ENCODE peak calls at places on chromosomes 11 and 22, in five cellular contexts. E is upper lobe of right lung, V is vagina, D is tibial nerve, M is hepatocyte. W is an unnamed sample. For H3K4me1, the result is how much of the 10 kb centered on the place peaks cover.

GRCh38 chr11:105577645-105578044 is 32.2 kb upstream of the GRIA4 start:
- DNase-seq in M (no peak), V (no peak), E (no peak), D (no peak), W (no peak)

GRCh38 chr22:35642305-35642741 is 5.9 kb upstream of the APOL6 start:
- DNase-seq in E (no peak), V (peak), M (peak), D (no peak), W (no peak)

GRCh38 chr22:24592144-24592845 is 578 bp downstream of the LRRC75B start:
- DNase-seq in E (no peak), V (no peak), M (no peak), D (no peak), W (no peak)

GRCh38 chr11:78417175-78417887 is at the start of gene GAB2:
- DNase-seq in V (no peak), D (no peak), E (no peak), M (peak), W (no peak)

GRCh38 chr11:87432006-87432405 is 394.3 kb downstream of the TMEM135 start:
- DNase-seq in V (no peak), M (no peak), D (no peak), E (no peak), W (no peak)

GRCh38 chr11:35112846-35113105 is 26.2 kb upstream of the CD44 start:
- DNase-seq in D (no peak), M (no peak), E (no peak), V (no peak), W (no peak)

GRCh38 chr11:107799245-107799859 is 59.2 kb downstream of the SLC35F2 start:
- DNase-seq in D (peak), E (peak), V (no peak), M (peak), W (peak)

GRCh38 chr11:75668508-75669297 is at the start of gene MAP6:
- DNase-seq in E (no peak), V (no peak), D (no peak), M (peak), W (no peak)

GRCh38 chr11:123060265-123061000 is 1.5 kb downstream of the HSPA8 start:
- DNase-seq in E (no peak), V (no peak), D (no peak), M (no peak), W (peak)

GRCh38 chr11:123055132-123055924 is 6.6 kb downstream of the HSPA8 start:
- DNase-seq in V (no peak), E (no peak), D (no peak), M (no peak), W (peak)

GRCh38 chr11:123054301-123055065 is 7.5 kb downstream of the HSPA8 start:
- DNase-seq in E (no peak), M (peak), D (no peak), V (no peak), W (no peak)

GRCh38 chr11:123056835-123057491 is 5.0 kb downstream of the HSPA8 start:
- DNase-seq in V (no peak), M (no peak), E (no peak), D (no peak), W (no peak)

GRCh38 chr11:123057604-123058305 is 4.2 kb downstream of the HSPA8 start:
- DNase-seq in D (no peak), M (no peak), E (no peak), V (no peak), W (no peak)
- H3K4me3 ChIP-seq in D (no peak), M (no peak), E (peak), V (no peak), W (no peak)

DNA sequence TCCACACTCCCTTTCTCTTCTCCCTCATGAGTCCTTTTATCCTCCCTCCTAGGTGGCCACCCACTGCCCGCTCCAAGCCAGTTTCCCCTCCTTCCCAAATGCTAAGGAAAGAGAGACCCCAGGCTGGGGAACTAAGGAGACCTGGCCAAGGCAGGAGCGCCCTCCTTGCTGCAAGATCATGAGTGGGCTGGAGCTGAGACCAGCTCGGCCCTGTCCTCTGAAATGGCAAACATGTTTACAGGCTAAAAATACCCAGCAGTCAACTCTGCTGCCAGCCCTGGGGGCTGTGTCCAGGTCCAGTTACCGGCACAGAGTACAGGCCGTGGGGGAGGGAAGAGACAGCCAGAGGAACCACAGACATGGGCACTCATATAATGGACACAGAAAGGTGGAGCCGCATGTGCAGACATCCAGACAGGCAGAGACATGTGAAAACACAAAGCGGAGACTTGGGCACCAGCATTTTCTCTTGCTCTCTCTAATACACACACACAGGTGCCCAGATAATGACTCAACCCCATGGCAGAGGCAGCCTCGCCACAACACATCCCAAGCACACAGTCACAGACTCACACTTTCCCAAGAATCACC is 1.2 kb upstream of the AHNAK start:
- DNase-seq in M (peak), V (no peak), E (no peak), D (no peak), W (no peak)
- H3K4me1 ChIP-seq in M (half or more), V (half or more), E (half or more), D (under half), W (under half)

DNA sequence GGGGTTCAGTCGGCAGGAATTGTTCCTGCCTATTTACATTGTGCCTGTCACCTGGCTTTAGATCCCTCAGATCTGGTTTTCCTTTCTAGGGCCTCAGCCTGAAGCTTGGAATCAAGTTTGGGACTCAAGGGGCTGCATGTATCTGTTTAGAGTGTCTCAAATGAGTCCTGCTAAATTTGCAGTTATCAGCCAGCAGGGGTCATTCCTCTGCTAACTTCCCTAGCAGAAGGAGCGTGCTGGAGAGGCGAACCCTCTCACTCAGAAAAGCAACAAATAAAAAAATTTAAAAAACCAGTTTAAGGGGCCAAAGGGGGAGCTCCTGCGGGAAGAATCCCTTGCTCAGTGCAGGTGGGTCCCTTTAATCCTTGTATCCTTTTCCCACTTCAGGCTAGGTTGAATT is 1220.2 kb downstream of the JRKL start:
- DNase-seq in D (no peak), E (no peak), V (no peak), M (no peak), W (no peak)
- TF ChIP-seq CTCF in D (no peak), E (no peak), V (no peak), M (no peak), W (no peak)

GRCh38 chr22:26756675-26757293 is 99.4 kb downstream of the MIAT start:
- DNase-seq in V (no peak), D (peak), E (peak), M (peak), W (peak)
- H3K4me3 ChIP-seq in V (peak), D (peak), E (peak), M (no peak), W (no peak)

GRCh38 chr11:978073-978720 is 52.5 kb downstream of the AP2A2 start:
- DNase-seq in D (no peak), E (no peak), V (no peak), M (no peak), W (no peak)
- H3K4me1 ChIP-seq in D (under half), E (under half), V (under half), M (under half), W (under half)

GRCh38 chr22:43110444-43110926 is at the start of gene BIK:
- DNase-seq in M (peak), D (no peak), V (no peak), E (peak), W (no peak)

GRCh38 chr22:43113516-43114251 is 3.1 kb downstream of the BIK start:
- DNase-seq in V (no peak), D (no peak), E (no peak), M (no peak), W (no peak)

GRCh38 chr22:43109921-43110443 is 568 bp upstream of the BIK start:
- DNase-seq in V (no peak), D (no peak), M (no peak), E (no peak), W (no peak)

GRCh38 chr22:43109511-43109910 is 1.0 kb upstream of the BIK start:
- DNase-seq in V (no peak), D (no peak), E (no peak), M (no peak), W (no peak)

GRCh38 chr22:43110927-43111623 is 525 bp downstream of the BIK start:
- DNase-seq in D (no peak), V (no peak), E (peak), M (peak), W (no peak)
- TF ChIP-seq CTCF in D (no peak), V (no peak), E (no peak), M (no peak), W (no peak)

GRCh38 chr11:86069408-86070086 is 663 bp upstream of the PICALM start:
- DNase-seq in V (no peak), E (no peak), D (no peak), M (peak), W (peak)
- H3K4me3 ChIP-seq in V (peak), E (peak), D (peak), M (no peak), W (peak)

DNA sequence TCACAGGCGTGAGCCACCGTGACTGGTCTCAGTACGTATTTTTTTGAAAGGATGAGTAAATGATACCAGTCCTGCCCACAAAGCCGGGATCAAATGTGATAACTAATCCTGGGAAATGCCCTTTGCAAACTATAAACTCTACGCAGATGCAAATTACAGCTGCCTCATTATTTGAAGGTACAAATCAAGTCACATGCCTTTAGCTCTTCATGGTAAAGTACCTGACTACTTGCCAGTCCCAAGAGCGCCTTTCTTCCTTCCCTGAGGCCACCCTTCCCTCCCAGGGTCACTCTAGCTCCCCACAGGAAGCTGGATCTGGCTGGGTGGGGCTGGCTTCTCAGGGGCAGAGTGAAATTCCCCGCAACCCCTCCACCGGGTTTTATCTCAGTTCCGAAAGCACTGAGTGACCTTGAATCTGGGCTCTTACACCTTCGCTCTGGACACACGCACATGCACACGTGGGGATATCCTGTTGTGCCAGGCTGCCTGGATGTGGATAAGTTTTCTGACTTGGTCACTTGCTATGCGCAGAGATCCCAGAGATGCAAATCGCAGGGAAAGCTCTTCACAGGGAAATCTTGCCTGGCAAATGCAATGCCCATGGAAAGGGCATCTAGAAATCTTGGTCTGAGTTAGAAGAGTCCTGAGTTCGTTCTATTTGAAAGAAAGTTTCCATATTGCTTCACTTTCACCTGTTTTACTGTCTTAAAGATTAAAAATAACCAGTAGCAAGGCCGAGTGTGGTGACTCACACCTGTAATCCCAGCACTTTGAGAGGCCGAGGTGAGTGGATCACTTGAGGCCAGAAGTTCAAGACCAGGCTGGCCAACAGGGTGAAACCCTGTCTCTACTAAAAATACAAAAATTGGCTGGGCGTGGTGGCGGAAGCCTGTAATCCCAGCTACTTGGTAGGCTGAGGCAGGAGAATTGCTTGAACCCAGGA is 8.5 kb downstream of the A4GALT start:
- DNase-seq in M (no peak), E (no peak), D (no peak), V (no peak), W (no peak)
- H3K4me1 ChIP-seq in M (under half), E (under half), D (under half), V (under half), W (under half)